ENCODE peak calls at places on chromosome 22, in seven cellular contexts. One of them, this sample, is unnamed.
A peak's percentile ranks its signal among the peaks of the same experiment; 100 is the strongest.

GRCh38 chr22:38704568-38705234 is 1.0 kb upstream of the GTPBP1 start:
- DNase-seq in K562: peak; percentile 34
- DNase-seq in anterior cingulate cortex: no peak
- DNase-seq in RWPE1: no peak
- DNase-seq in dermis microvascular lymphatic vessel endothelial cell: no peak
- DNase-seq in T-helper 9 cell: no peak
- DNase-seq in NCI-H2081: no peak
- DNase-seq in this sample: no peak

GRCh38 chr22:26970809-26971394 is 313.5 kb downstream of the MIAT start:
- DNase-seq in T-helper 9 cell: no peak
- DNase-seq in dermis microvascular lymphatic vessel endothelial cell: no peak
- DNase-seq in K562: no peak
- DNase-seq in NCI-H2081: no peak
- DNase-seq in RWPE1: no peak
- DNase-seq in anterior cingulate cortex: no peak
- DNase-seq in this sample: no peak

GRCh38 chr22:19716041-19716828 is 1.9 kb downstream of the SEPTIN5 start:
- DNase-seq in dermis microvascular lymphatic vessel endothelial cell: no peak
- DNase-seq in NCI-H2081: no peak
- DNase-seq in K562: no peak
- DNase-seq in RWPE1: no peak
- DNase-seq in T-helper 9 cell: no peak
- DNase-seq in anterior cingulate cortex: no peak
- DNase-seq in this sample: no peak

GRCh38 chr22:48825802-48826520 is 1001.7 kb downstream of the BRD1 start:
- DNase-seq in NCI-H2081: no peak
- DNase-seq in RWPE1: no peak
- DNase-seq in K562: no peak
- DNase-seq in T-helper 9 cell: no peak
- DNase-seq in dermis microvascular lymphatic vessel endothelial cell: no peak
- DNase-seq in anterior cingulate cortex: no peak
- DNase-seq in this sample: no peak

GRCh38 chr22:49925525-49926128 is 7.2 kb downstream of the CRELD2 start:
- DNase-seq in dermis microvascular lymphatic vessel endothelial cell: no peak
- DNase-seq in K562: no peak
- DNase-seq in anterior cingulate cortex: no peak
- DNase-seq in RWPE1: no peak
- DNase-seq in T-helper 9 cell: peak; percentile 67
- DNase-seq in NCI-H2081: no peak
- DNase-seq in this sample: peak; percentile 83

GRCh38 chr22:38228873-38229740 is 27.3 kb downstream of the MAFF start:
- DNase-seq in dermis microvascular lymphatic vessel endothelial cell: peak; percentile 92
- DNase-seq in anterior cingulate cortex: no peak
- DNase-seq in RWPE1: peak; percentile 69
- DNase-seq in NCI-H2081: peak; percentile 55
- DNase-seq in K562: no peak
- DNase-seq in T-helper 9 cell: no peak
- DNase-seq in this sample: no peak

GRCh38 chr22:19991395-19991644 is 25.3 kb downstream of the ARVCF start:
- DNase-seq in T-helper 9 cell: no peak
- DNase-seq in anterior cingulate cortex: no peak
- DNase-seq in K562: no peak
- DNase-seq in NCI-H2081: no peak
- DNase-seq in RWPE1: no peak
- DNase-seq in dermis microvascular lymphatic vessel endothelial cell: no peak
- DNase-seq in this sample: no peak

GRCh38 chr22:27752771-27753170 is 48.8 kb downstream of the MN1 start:
- DNase-seq in T-helper 9 cell: no peak
- DNase-seq in NCI-H2081: no peak
- DNase-seq in anterior cingulate cortex: no peak
- DNase-seq in RWPE1: peak; percentile 81
- DNase-seq in K562: no peak
- DNase-seq in dermis microvascular lymphatic vessel endothelial cell: no peak
- DNase-seq in this sample: no peak

GRCh38 chr22:49601614-49602321 is 225.9 kb downstream of the BRD1 start:
- DNase-seq in dermis microvascular lymphatic vessel endothelial cell: no peak
- DNase-seq in anterior cingulate cortex: no peak
- DNase-seq in T-helper 9 cell: no peak
- DNase-seq in NCI-H2081: no peak
- DNase-seq in K562: no peak
- DNase-seq in RWPE1: no peak
- DNase-seq in this sample: no peak

GRCh38 chr22:21710156-21710555 is 25.4 kb downstream of the YPEL1 start:
- DNase-seq in T-helper 9 cell: no peak
- DNase-seq in K562: no peak
- DNase-seq in NCI-H2081: no peak
- DNase-seq in anterior cingulate cortex: no peak
- DNase-seq in dermis microvascular lymphatic vessel endothelial cell: no peak
- DNase-seq in RWPE1: peak; percentile 20
- DNase-seq in this sample: no peak

GRCh38 chr22:21865041-21865440 is 2.4 kb downstream of the MAPK1 start:
- DNase-seq in RWPE1: no peak
- DNase-seq in anterior cingulate cortex: peak; percentile 52
- DNase-seq in NCI-H2081: peak; percentile 1
- DNase-seq in dermis microvascular lymphatic vessel endothelial cell: peak; percentile 71
- DNase-seq in T-helper 9 cell: no peak
- DNase-seq in K562: peak; percentile 82
- DNase-seq in this sample: no peak

GRCh38 chr22:42688241-42688913 is 32.3 kb downstream of the A4GALT start:
- DNase-seq in K562: peak; percentile 45
- DNase-seq in RWPE1: peak; percentile 81
- DNase-seq in dermis microvascular lymphatic vessel endothelial cell: peak; percentile 67
- DNase-seq in NCI-H2081: peak; percentile 66
- DNase-seq in T-helper 9 cell: no peak
- DNase-seq in anterior cingulate cortex: peak; percentile 78
- DNase-seq in this sample: no peak

GRCh38 chr22:30747493-30747892 is 52.8 kb downstream of the OSBP2 start:
- DNase-seq in RWPE1: no peak
- DNase-seq in NCI-H2081: no peak
- DNase-seq in anterior cingulate cortex: no peak
- DNase-seq in dermis microvascular lymphatic vessel endothelial cell: no peak
- DNase-seq in K562: peak; percentile 47
- DNase-seq in T-helper 9 cell: no peak
- DNase-seq in this sample: no peak

GRCh38 chr22:28799834-28800307 is 498 bp downstream of the XBP1 start:
- DNase-seq in RWPE1: peak; percentile 41
- DNase-seq in K562: peak; percentile 51
- DNase-seq in anterior cingulate cortex: no peak
- DNase-seq in T-helper 9 cell: peak; percentile 17
- DNase-seq in dermis microvascular lymphatic vessel endothelial cell: peak; percentile 82
- DNase-seq in NCI-H2081: no peak
- DNase-seq in this sample: no peak